ENCODE peak calls at places on chromosome 19, in ten cellular contexts. One of them, this sample, is unnamed.

GRCh38 chr19:30172643-30173242 is 199.4 kb upstream of the ZNF536 start:
- DNase-seq in coronary artery: no peak
- DNase-seq in Caco-2: no peak
- DNase-seq in kidney epithelial cell: no peak
- DNase-seq in K562: no peak
- DNase-seq in spleen: peak
- DNase-seq in AG09309: no peak
- DNase-seq in fibroblast of lung: no peak
- DNase-seq in suprapubic skin: no peak
- DNase-seq in lower leg skin: no peak
- DNase-seq in this sample: no peak

GRCh38 chr19:14078406-14078805 is 5.8 kb downstream of the MISP3 start:
- DNase-seq in coronary artery: no peak
- DNase-seq in Caco-2: no peak
- DNase-seq in kidney epithelial cell: no peak
- DNase-seq in K562: no peak
- DNase-seq in spleen: no peak
- DNase-seq in AG09309: no peak
- DNase-seq in fibroblast of lung: no peak
- DNase-seq in suprapubic skin: no peak
- DNase-seq in lower leg skin: no peak
- DNase-seq in this sample: no peak

GRCh38 chr19:18090545-18091216 is 3.9 kb upstream of the IL12RB1 start:
- DNase-seq in coronary artery: no peak
- DNase-seq in Caco-2: no peak
- DNase-seq in kidney epithelial cell: no peak
- DNase-seq in K562: peak
- DNase-seq in spleen: peak
- DNase-seq in AG09309: no peak
- DNase-seq in fibroblast of lung: no peak
- DNase-seq in suprapubic skin: no peak
- DNase-seq in lower leg skin: no peak
- DNase-seq in this sample: no peak

GRCh38 chr19:50564229-50565105 is 3.8 kb downstream of the LRRC4B start:
- DNase-seq in coronary artery: no peak
- DNase-seq in Caco-2: no peak
- DNase-seq in kidney epithelial cell: no peak
- DNase-seq in K562: no peak
- DNase-seq in spleen: no peak
- DNase-seq in AG09309: no peak
- DNase-seq in fibroblast of lung: no peak
- DNase-seq in suprapubic skin: no peak
- DNase-seq in lower leg skin: no peak
- DNase-seq in this sample: no peak

GRCh38 chr19:41189425-41190065 is 3.5 kb upstream of the CYP2S1 start:
- DNase-seq in coronary artery: no peak
- DNase-seq in Caco-2: no peak
- DNase-seq in kidney epithelial cell: no peak
- DNase-seq in K562: no peak
- DNase-seq in spleen: no peak
- DNase-seq in AG09309: no peak
- DNase-seq in fibroblast of lung: no peak
- DNase-seq in suprapubic skin: no peak
- DNase-seq in lower leg skin: no peak
- DNase-seq in this sample: no peak

GRCh38 chr19:44772969-44773368 is 4.7 kb upstream of the CBLC start:
- DNase-seq in coronary artery: no peak
- DNase-seq in Caco-2: no peak
- DNase-seq in kidney epithelial cell: no peak
- DNase-seq in K562: no peak
- DNase-seq in spleen: no peak
- DNase-seq in AG09309: no peak
- DNase-seq in fibroblast of lung: peak
- DNase-seq in suprapubic skin: no peak
- DNase-seq in lower leg skin: no peak
- DNase-seq in this sample: no peak

GRCh38 chr19:49403404-49404187 is 15.5 kb downstream of the KASH5 start:
- DNase-seq in coronary artery: no peak
- DNase-seq in Caco-2: no peak
- DNase-seq in kidney epithelial cell: no peak
- DNase-seq in K562: no peak
- DNase-seq in spleen: no peak
- DNase-seq in AG09309: no peak
- DNase-seq in fibroblast of lung: no peak
- DNase-seq in suprapubic skin: no peak
- DNase-seq in lower leg skin: no peak
- DNase-seq in this sample: no peak

GRCh38 chr19:3563689-3564269 is 6.4 kb upstream of the MFSD12 start:
- DNase-seq in coronary artery: no peak
- DNase-seq in Caco-2: no peak
- DNase-seq in kidney epithelial cell: no peak
- DNase-seq in K562: no peak
- DNase-seq in spleen: no peak
- DNase-seq in AG09309: no peak
- DNase-seq in fibroblast of lung: no peak
- DNase-seq in suprapubic skin: no peak
- DNase-seq in lower leg skin: no peak
- DNase-seq in this sample: no peak

GRCh38 chr19:49496574-49497008 is 357 bp downstream of the RPS11 start:
- DNase-seq in coronary artery: no peak
- DNase-seq in Caco-2: no peak
- DNase-seq in kidney epithelial cell: no peak
- DNase-seq in K562: no peak
- DNase-seq in spleen: no peak
- DNase-seq in AG09309: no peak
- DNase-seq in fibroblast of lung: no peak
- DNase-seq in suprapubic skin: no peak
- DNase-seq in lower leg skin: no peak
- DNase-seq in this sample: no peak

GRCh38 chr19:38196948-38197656 is 26.9 kb downstream of the DPF1 start:
- DNase-seq in coronary artery: no peak
- DNase-seq in Caco-2: no peak
- DNase-seq in kidney epithelial cell: no peak
- DNase-seq in K562: no peak
- DNase-seq in spleen: no peak
- DNase-seq in AG09309: no peak
- DNase-seq in fibroblast of lung: no peak
- DNase-seq in suprapubic skin: no peak
- DNase-seq in lower leg skin: no peak
- DNase-seq in this sample: no peak

GRCh38 chr19:55279773-55280643 is at the start of gene HSPBP1:
- DNase-seq in coronary artery: peak
- DNase-seq in Caco-2: peak
- DNase-seq in kidney epithelial cell: peak
- DNase-seq in K562: peak
- DNase-seq in spleen: peak
- DNase-seq in AG09309: peak
- DNase-seq in fibroblast of lung: peak
- DNase-seq in suprapubic skin: peak
- DNase-seq in lower leg skin: peak
- DNase-seq in this sample: peak

GRCh38 chr19:45852941-45853340 is 10.0 kb downstream of the SYMPK start:
- DNase-seq in coronary artery: no peak
- DNase-seq in Caco-2: no peak
- DNase-seq in kidney epithelial cell: no peak
- DNase-seq in K562: no peak
- DNase-seq in spleen: peak
- DNase-seq in AG09309: no peak
- DNase-seq in fibroblast of lung: no peak
- DNase-seq in suprapubic skin: no peak
- DNase-seq in lower leg skin: no peak
- DNase-seq in this sample: no peak

GRCh38 chr19:41298327-41298964 is 11.5 kb upstream of the CCDC97 start:
- DNase-seq in coronary artery: peak
- DNase-seq in Caco-2: no peak
- DNase-seq in kidney epithelial cell: no peak
- DNase-seq in K562: no peak
- DNase-seq in spleen: no peak
- DNase-seq in AG09309: no peak
- DNase-seq in fibroblast of lung: peak
- DNase-seq in suprapubic skin: no peak
- DNase-seq in lower leg skin: peak
- DNase-seq in this sample: no peak

GRCh38 chr19:2774953-2775555 is 8.0 kb downstream of the SGTA start:
- DNase-seq in coronary artery: no peak
- DNase-seq in Caco-2: no peak
- DNase-seq in kidney epithelial cell: no peak
- DNase-seq in K562: no peak
- DNase-seq in spleen: no peak
- DNase-seq in AG09309: no peak
- DNase-seq in fibroblast of lung: no peak
- DNase-seq in suprapubic skin: no peak
- DNase-seq in lower leg skin: no peak
- DNase-seq in this sample: no peak

GRCh38 chr19:19475845-19476828 is 39.2 kb downstream of the TSSK6 start:
- DNase-seq in coronary artery: no peak
- DNase-seq in Caco-2: no peak
- DNase-seq in kidney epithelial cell: no peak
- DNase-seq in K562: peak
- DNase-seq in spleen: no peak
- DNase-seq in AG09309: no peak
- DNase-seq in fibroblast of lung: no peak
- DNase-seq in suprapubic skin: no peak
- DNase-seq in lower leg skin: no peak
- DNase-seq in this sample: no peak

GRCh38 chr19:15787611-15788155 is at the start of gene OR10H5:
- DNase-seq in coronary artery: peak
- DNase-seq in Caco-2: no peak
- DNase-seq in kidney epithelial cell: no peak
- DNase-seq in K562: no peak
- DNase-seq in spleen: no peak
- DNase-seq in AG09309: no peak
- DNase-seq in fibroblast of lung: no peak
- DNase-seq in suprapubic skin: no peak
- DNase-seq in lower leg skin: no peak
- DNase-seq in this sample: no peak

GRCh38 chr19:38020331-38020730 is 113.3 kb downstream of the SIPA1L3 start:
- DNase-seq in coronary artery: no peak
- DNase-seq in Caco-2: no peak
- DNase-seq in kidney epithelial cell: no peak
- DNase-seq in K562: no peak
- DNase-seq in spleen: peak
- DNase-seq in AG09309: no peak
- DNase-seq in fibroblast of lung: no peak
- DNase-seq in suprapubic skin: no peak
- DNase-seq in lower leg skin: no peak
- DNase-seq in this sample: no peak

GRCh38 chr19:46068345-46069258 is 27.8 kb upstream of the IGFL4 start:
- DNase-seq in coronary artery: no peak
- DNase-seq in Caco-2: peak
- DNase-seq in kidney epithelial cell: peak
- DNase-seq in K562: no peak
- DNase-seq in spleen: no peak
- DNase-seq in AG09309: peak
- DNase-seq in fibroblast of lung: peak
- DNase-seq in suprapubic skin: no peak
- DNase-seq in lower leg skin: no peak
- DNase-seq in this sample: peak

GRCh38 chr19:8340341-8341096 is 2.5 kb downstream of the KANK3 start:
- DNase-seq in coronary artery: no peak
- DNase-seq in Caco-2: peak
- DNase-seq in kidney epithelial cell: no peak
- DNase-seq in K562: no peak
- DNase-seq in spleen: peak
- DNase-seq in AG09309: no peak
- DNase-seq in fibroblast of lung: peak
- DNase-seq in suprapubic skin: no peak
- DNase-seq in lower leg skin: no peak
- DNase-seq in this sample: no peak

GRCh38 chr19:55716531-55716930 is 21.7 kb downstream of the NLRP9 start:
- DNase-seq in coronary artery: no peak
- DNase-seq in Caco-2: no peak
- DNase-seq in kidney epithelial cell: no peak
- DNase-seq in K562: no peak
- DNase-seq in spleen: no peak
- DNase-seq in AG09309: no peak
- DNase-seq in fibroblast of lung: no peak
- DNase-seq in suprapubic skin: no peak
- DNase-seq in lower leg skin: no peak
- DNase-seq in this sample: no peak

GRCh38 chr19:55437410-55437809 is 5.7 kb downstream of the SHISA7 start:
- DNase-seq in coronary artery: no peak
- DNase-seq in Caco-2: peak
- DNase-seq in kidney epithelial cell: no peak
- DNase-seq in K562: peak
- DNase-seq in spleen: no peak
- DNase-seq in AG09309: no peak
- DNase-seq in fibroblast of lung: peak
- DNase-seq in suprapubic skin: no peak
- DNase-seq in lower leg skin: no peak
- DNase-seq in this sample: no peak

GRCh38 chr19:42942187-42942789 is 5.3 kb upstream of the PSG7 start:
- DNase-seq in coronary artery: no peak
- DNase-seq in Caco-2: no peak
- DNase-seq in kidney epithelial cell: no peak
- DNase-seq in K562: peak
- DNase-seq in spleen: no peak
- DNase-seq in AG09309: no peak
- DNase-seq in fibroblast of lung: peak
- DNase-seq in suprapubic skin: no peak
- DNase-seq in lower leg skin: no peak
- DNase-seq in this sample: no peak
- TF ChIP-seq CTCF in coronary artery: no peak
- TF ChIP-seq CTCF in Caco-2: peak
- TF ChIP-seq CTCF in kidney epithelial cell: peak
- TF ChIP-seq CTCF in K562: peak
- TF ChIP-seq CTCF in spleen: no peak
- TF ChIP-seq CTCF in AG09309: peak
- TF ChIP-seq CTCF in fibroblast of lung: peak
- TF ChIP-seq CTCF in suprapubic skin: peak
- TF ChIP-seq CTCF in lower leg skin: no peak
- TF ChIP-seq CTCF in this sample: peak

GRCh38 chr19:33022472-33023116 is 42.1 kb downstream of the RHPN2 start:
- DNase-seq in coronary artery: no peak
- DNase-seq in Caco-2: peak
- DNase-seq in kidney epithelial cell: no peak
- DNase-seq in K562: no peak
- DNase-seq in spleen: no peak
- DNase-seq in AG09309: no peak
- DNase-seq in fibroblast of lung: no peak
- DNase-seq in suprapubic skin: no peak
- DNase-seq in lower leg skin: no peak
- DNase-seq in this sample: no peak
- TF ChIP-seq CTCF in coronary artery: no peak
- TF ChIP-seq CTCF in Caco-2: no peak
- TF ChIP-seq CTCF in kidney epithelial cell: peak
- TF ChIP-seq CTCF in K562: no peak
- TF ChIP-seq CTCF in spleen: no peak
- TF ChIP-seq CTCF in AG09309: no peak
- TF ChIP-seq CTCF in fibroblast of lung: no peak
- TF ChIP-seq CTCF in suprapubic skin: no peak
- TF ChIP-seq CTCF in lower leg skin: no peak
- TF ChIP-seq CTCF in this sample: peak

GRCh38 chr19:34261335-34262109 is 7.2 kb downstream of the GARRE1 start:
- DNase-seq in coronary artery: no peak
- DNase-seq in Caco-2: peak
- DNase-seq in kidney epithelial cell: no peak
- DNase-seq in K562: no peak
- DNase-seq in spleen: no peak
- DNase-seq in AG09309: no peak
- DNase-seq in fibroblast of lung: no peak
- DNase-seq in suprapubic skin: no peak
- DNase-seq in lower leg skin: no peak
- DNase-seq in this sample: no peak
- TF ChIP-seq CTCF in coronary artery: no peak
- TF ChIP-seq CTCF in Caco-2: no peak
- TF ChIP-seq CTCF in kidney epithelial cell: no peak
- TF ChIP-seq CTCF in K562: no peak
- TF ChIP-seq CTCF in spleen: no peak
- TF ChIP-seq CTCF in AG09309: no peak
- TF ChIP-seq CTCF in fibroblast of lung: no peak
- TF ChIP-seq CTCF in suprapubic skin: no peak
- TF ChIP-seq CTCF in lower leg skin: no peak
- TF ChIP-seq CTCF in this sample: no peak

GRCh38 chr19:11014403-11014911 is 53.6 kb downstream of the SMARCA4 start:
- DNase-seq in coronary artery: no peak
- DNase-seq in Caco-2: no peak
- DNase-seq in kidney epithelial cell: no peak
- DNase-seq in K562: no peak
- DNase-seq in spleen: no peak
- DNase-seq in AG09309: no peak
- DNase-seq in fibroblast of lung: no peak
- DNase-seq in suprapubic skin: no peak
- DNase-seq in lower leg skin: no peak
- DNase-seq in this sample: no peak
- TF ChIP-seq CTCF in coronary artery: no peak
- TF ChIP-seq CTCF in Caco-2: no peak
- TF ChIP-seq CTCF in kidney epithelial cell: peak
- TF ChIP-seq CTCF in K562: no peak
- TF ChIP-seq CTCF in spleen: no peak
- TF ChIP-seq CTCF in AG09309: no peak
- TF ChIP-seq CTCF in fibroblast of lung: peak
- TF ChIP-seq CTCF in suprapubic skin: no peak
- TF ChIP-seq CTCF in lower leg skin: no peak
- TF ChIP-seq CTCF in this sample: no peak

This sample was measured in epithelial cell of proximal tubule.